ENCODE peak calls at places on chromosome 22, in seven cellular contexts. One of them, this sample, is unnamed.

GRCh38 chr22:35368386-35368785 is 12.5 kb upstream of the HMOX1 start:
- DNase-seq in fibroblast of lung: no peak
- DNase-seq in ovary: no peak
- DNase-seq in sigmoid colon: no peak
- DNase-seq in H1: no peak
- DNase-seq in pancreas: no peak
- DNase-seq in psoas muscle: no peak
- DNase-seq in this sample: no peak

GRCh38 chr22:41022470-41023298 is 69.7 kb upstream of the EP300 start:
- DNase-seq in sigmoid colon: peak; percentile 98
- DNase-seq in ovary: peak; percentile 96
- DNase-seq in H1: peak; percentile 92
- DNase-seq in fibroblast of lung: peak; percentile 91
- DNase-seq in psoas muscle: peak; percentile 95
- DNase-seq in pancreas: peak; percentile 91
- DNase-seq in this sample: peak; percentile 91

GRCh38 chr22:19717691-19718254 is 3.5 kb downstream of the SEPTIN5 start:
- DNase-seq in H1: peak; percentile 92
- DNase-seq in sigmoid colon: peak; percentile 86
- DNase-seq in fibroblast of lung: peak; percentile 57
- DNase-seq in ovary: peak; percentile 81
- DNase-seq in psoas muscle: peak; percentile 84
- DNase-seq in pancreas: peak; percentile 63
- DNase-seq in this sample: peak; percentile 72

GRCh38 chr22:43131773-43132501 is 11.3 kb downstream of the MCAT start:
- DNase-seq in ovary: no peak
- DNase-seq in pancreas: no peak
- DNase-seq in H1: no peak
- DNase-seq in sigmoid colon: no peak
- DNase-seq in psoas muscle: no peak
- DNase-seq in fibroblast of lung: no peak
- DNase-seq in this sample: peak; percentile 39

GRCh38 chr22:22176929-22177616 is 67.5 kb upstream of the VPREB1 start:
- DNase-seq in fibroblast of lung: no peak
- DNase-seq in H1: no peak
- DNase-seq in sigmoid colon: no peak
- DNase-seq in psoas muscle: no peak
- DNase-seq in pancreas: no peak
- DNase-seq in ovary: no peak
- DNase-seq in this sample: no peak

GRCh38 chr22:20117656-20118571 is 888 bp upstream of the TRMT2A start:
- DNase-seq in pancreas: no peak
- DNase-seq in H1: no peak
- DNase-seq in sigmoid colon: no peak
- DNase-seq in ovary: no peak
- DNase-seq in fibroblast of lung: peak; percentile 8
- DNase-seq in psoas muscle: peak; percentile 47
- DNase-seq in this sample: peak; percentile 36

GRCh38 chr22:25741692-25742626 is at the start of gene MYO18B:
- DNase-seq in psoas muscle: peak; percentile 80
- DNase-seq in pancreas: no peak
- DNase-seq in ovary: no peak
- DNase-seq in sigmoid colon: no peak
- DNase-seq in H1: no peak
- DNase-seq in fibroblast of lung: no peak
- DNase-seq in this sample: peak; percentile 70

GRCh38 chr22:41799486-41800347 is 762 bp upstream of the CCDC134 start:
- DNase-seq in H1: peak; percentile 67
- DNase-seq in sigmoid colon: peak; percentile 70
- DNase-seq in pancreas: peak; percentile 17
- DNase-seq in fibroblast of lung: peak; percentile 25
- DNase-seq in psoas muscle: peak; percentile 44
- DNase-seq in ovary: peak; percentile 35
- DNase-seq in this sample: peak; percentile 48

GRCh38 chr22:50706481-50707125 is 31.4 kb upstream of the ACR start:
- DNase-seq in pancreas: no peak
- DNase-seq in H1: no peak
- DNase-seq in psoas muscle: no peak
- DNase-seq in sigmoid colon: peak; percentile 50
- DNase-seq in ovary: no peak
- DNase-seq in fibroblast of lung: no peak
- DNase-seq in this sample: no peak

GRCh38 chr22:42648368-42649260 is 578 bp downstream of the CYB5R3 start:
- DNase-seq in sigmoid colon: no peak
- DNase-seq in ovary: peak; percentile 46
- DNase-seq in H1: no peak
- DNase-seq in fibroblast of lung: peak; percentile 38
- DNase-seq in pancreas: peak; percentile 78
- DNase-seq in psoas muscle: peak; percentile 74
- DNase-seq in this sample: peak; percentile 61

GRCh38 chr22:20229916-20230775 is 38.0 kb downstream of the RTN4R start:
- DNase-seq in psoas muscle: no peak
- DNase-seq in sigmoid colon: no peak
- DNase-seq in H1: no peak
- DNase-seq in pancreas: no peak
- DNase-seq in fibroblast of lung: no peak
- DNase-seq in ovary: no peak
- DNase-seq in this sample: no peak

GRCh38 chr22:21753374-21754111 is 17.9 kb upstream of the YPEL1 start:
- DNase-seq in sigmoid colon: no peak
- DNase-seq in pancreas: no peak
- DNase-seq in H1: no peak
- DNase-seq in psoas muscle: no peak
- DNase-seq in ovary: no peak
- DNase-seq in fibroblast of lung: no peak
- DNase-seq in this sample: no peak

DNA sequence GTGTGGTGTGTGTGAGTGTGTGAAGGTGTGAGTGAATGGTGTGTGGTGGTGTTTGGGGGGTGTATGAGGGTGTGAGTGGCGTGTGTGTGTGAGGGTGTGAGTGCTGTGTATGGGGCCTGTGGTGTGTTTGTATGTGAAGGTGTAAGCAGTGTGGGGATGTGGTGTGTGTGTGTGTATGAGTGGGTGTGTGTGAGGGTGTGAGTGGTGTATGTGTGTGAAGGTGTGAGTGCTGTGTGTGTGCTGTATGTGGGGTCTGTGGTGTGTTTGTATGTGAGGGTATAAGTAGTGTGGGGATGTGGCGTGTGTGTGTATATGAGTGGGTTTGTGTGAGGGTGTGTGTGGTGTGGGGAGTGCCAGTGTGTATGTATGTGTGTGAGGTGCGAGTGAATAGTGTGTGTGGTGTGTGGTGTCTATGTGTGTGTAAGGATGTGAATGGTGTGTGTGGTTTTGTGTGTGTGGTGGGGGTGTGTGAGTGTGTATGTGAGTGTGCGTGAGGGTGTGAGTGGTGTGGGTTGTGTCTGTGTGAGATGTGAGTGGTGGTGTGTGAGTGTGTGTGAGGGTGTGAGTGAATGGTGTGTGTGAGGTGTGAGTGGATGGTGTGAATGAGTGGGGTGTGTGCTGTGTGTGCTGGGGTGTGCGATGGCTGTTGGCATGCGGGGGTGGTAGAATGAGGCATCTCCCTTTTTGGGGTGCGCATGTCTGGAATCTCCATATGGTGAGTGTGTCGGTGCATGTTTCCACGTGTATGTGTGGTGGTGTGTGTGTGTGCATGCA is 22.5 kb upstream of the SHISAL1 start:
- DNase-seq in H1: no peak
- DNase-seq in fibroblast of lung: no peak
- DNase-seq in pancreas: no peak
- DNase-seq in sigmoid colon: no peak
- DNase-seq in psoas muscle: no peak
- DNase-seq in ovary: no peak
- DNase-seq in this sample: no peak
- H3K27ac ChIP-seq in H1: no peak overlapping the region
- H3K27ac ChIP-seq in fibroblast of lung: no peak overlapping the region
- H3K27ac ChIP-seq in pancreas: no peak overlapping the region
- H3K27ac ChIP-seq in sigmoid colon: no peak overlapping the region
- H3K27ac ChIP-seq in psoas muscle: no peak overlapping the region
- H3K27ac ChIP-seq in ovary: no peak overlapping the region
- H3K27ac ChIP-seq in this sample: no peak overlapping the region

DNA sequence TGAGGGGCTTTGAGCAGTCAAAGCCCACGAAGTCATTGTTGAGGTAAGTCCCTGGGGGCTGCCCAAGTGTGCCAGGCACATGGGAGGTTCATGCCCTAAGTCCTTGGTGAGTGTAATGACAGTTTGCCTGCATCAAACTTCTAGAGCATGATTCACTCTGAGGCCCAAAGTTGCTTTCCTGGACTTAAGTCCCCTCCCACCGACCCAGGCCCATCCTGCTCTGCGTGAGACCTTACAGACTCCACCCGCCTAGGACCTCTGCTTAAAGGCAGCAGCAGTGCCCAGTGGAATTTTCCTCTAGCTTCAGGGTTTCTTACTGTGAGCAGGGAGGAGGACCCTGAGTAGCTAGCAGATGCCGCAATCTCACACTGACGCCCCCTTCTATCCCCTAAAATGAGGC is 5.7 kb upstream of the PVALB start:
- DNase-seq in H1: no peak
- DNase-seq in pancreas: no peak
- DNase-seq in fibroblast of lung: no peak
- DNase-seq in ovary: no peak
- DNase-seq in sigmoid colon: no peak
- DNase-seq in psoas muscle: no peak
- DNase-seq in this sample: no peak
- H3K27me3 ChIP-seq in H1: peaks cover 10% of the 10 kb centered on the region
- H3K27me3 ChIP-seq in pancreas: peaks cover 18% of the 10 kb centered on the region
- H3K27me3 ChIP-seq in fibroblast of lung: peaks cover 19% of the 10 kb centered on the region
- H3K27me3 ChIP-seq in ovary: no peaks in the 10 kb centered on the region
- H3K27me3 ChIP-seq in sigmoid colon: peaks cover 19% of the 10 kb centered on the region
- H3K27me3 ChIP-seq in psoas muscle: peaks cover 6% of the 10 kb centered on the region
- H3K27me3 ChIP-seq in this sample: peaks cover 48% of the 10 kb centered on the region

GRCh38 chr22:48708558-48709245 is 1119.0 kb downstream of the BRD1 start:
- DNase-seq in H1: no peak
- DNase-seq in psoas muscle: no peak
- DNase-seq in fibroblast of lung: no peak
- DNase-seq in sigmoid colon: peak; percentile 61
- DNase-seq in pancreas: no peak
- DNase-seq in ovary: no peak
- DNase-seq in this sample: no peak
- H3K27ac ChIP-seq in H1: no peak overlapping the region
- H3K27ac ChIP-seq in psoas muscle: no peak overlapping the region
- H3K27ac ChIP-seq in fibroblast of lung: no peak overlapping the region
- H3K27ac ChIP-seq in sigmoid colon: no peak overlapping the region
- H3K27ac ChIP-seq in pancreas: no peak overlapping the region
- H3K27ac ChIP-seq in ovary: no peak overlapping the region
- H3K27ac ChIP-seq in this sample: no peak overlapping the region

GRCh38 chr22:39556970-39557811 is 13.4 kb upstream of the CACNA1I start:
- DNase-seq in pancreas: no peak
- DNase-seq in psoas muscle: no peak
- DNase-seq in sigmoid colon: no peak
- DNase-seq in H1: no peak
- DNase-seq in ovary: no peak
- DNase-seq in fibroblast of lung: peak; percentile 18
- DNase-seq in this sample: no peak
- H3K27me3 ChIP-seq in pancreas: peaks cover 9% of the 10 kb centered on the region
- H3K27me3 ChIP-seq in psoas muscle: peaks cover 24% of the 10 kb centered on the region
- H3K27me3 ChIP-seq in sigmoid colon: peaks cover 44% of the 10 kb centered on the region
- H3K27me3 ChIP-seq in H1: peaks cover 46% of the 10 kb centered on the region
- H3K27me3 ChIP-seq in ovary: no peaks in the 10 kb centered on the region
- H3K27me3 ChIP-seq in fibroblast of lung: peaks cover 38% of the 10 kb centered on the region
- H3K27me3 ChIP-seq in this sample: peaks cover 31% of the 10 kb centered on the region

DNA sequence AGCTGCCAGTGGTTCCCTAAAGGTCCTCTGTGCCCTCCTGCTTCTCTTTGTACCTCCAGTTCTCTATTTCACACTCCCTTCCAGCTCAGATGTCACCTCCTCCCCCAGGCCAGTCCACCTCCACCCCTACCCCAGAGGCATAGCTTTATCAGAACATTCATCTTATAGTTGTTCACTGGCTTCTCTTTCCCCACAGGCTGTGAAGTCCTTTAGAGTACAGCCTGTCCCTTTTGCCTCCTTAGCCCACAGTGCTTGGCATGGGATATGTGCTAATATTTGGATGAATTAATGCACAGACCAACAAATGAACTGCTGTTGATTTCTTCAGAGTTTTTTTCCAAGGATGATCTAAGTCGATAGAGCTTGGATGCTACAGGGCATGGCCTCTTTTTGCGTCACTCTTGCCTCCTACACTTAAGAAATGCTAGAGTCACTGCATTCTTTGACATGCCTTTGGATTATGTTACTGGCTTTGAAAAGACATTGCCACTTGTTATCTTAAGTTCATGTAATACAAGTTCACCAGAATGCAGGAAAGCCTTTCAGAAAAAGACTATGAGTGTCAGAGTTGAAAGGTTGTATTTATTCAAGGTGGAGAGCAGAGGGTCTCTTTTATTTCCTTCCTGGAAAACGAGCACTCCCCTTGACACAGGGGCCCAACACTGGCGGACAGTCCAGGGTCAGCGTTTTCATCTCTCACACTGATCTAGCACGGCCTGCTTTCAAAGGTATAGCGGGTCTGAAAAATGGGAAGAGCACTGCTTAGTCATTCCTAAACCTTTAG is 75.7 kb downstream of the PISD start:
- DNase-seq in fibroblast of lung: peak; percentile 75
- DNase-seq in H1: no peak
- DNase-seq in psoas muscle: no peak
- DNase-seq in sigmoid colon: no peak
- DNase-seq in ovary: no peak
- DNase-seq in pancreas: no peak
- DNase-seq in this sample: no peak
- H3K27ac ChIP-seq in fibroblast of lung: no peak overlapping the region
- H3K27ac ChIP-seq in H1: no peak overlapping the region
- H3K27ac ChIP-seq in psoas muscle: no peak overlapping the region
- H3K27ac ChIP-seq in sigmoid colon: no peak overlapping the region
- H3K27ac ChIP-seq in ovary: no peak overlapping the region
- H3K27ac ChIP-seq in pancreas: no peak overlapping the region
- H3K27ac ChIP-seq in this sample: no peak overlapping the region

DNA sequence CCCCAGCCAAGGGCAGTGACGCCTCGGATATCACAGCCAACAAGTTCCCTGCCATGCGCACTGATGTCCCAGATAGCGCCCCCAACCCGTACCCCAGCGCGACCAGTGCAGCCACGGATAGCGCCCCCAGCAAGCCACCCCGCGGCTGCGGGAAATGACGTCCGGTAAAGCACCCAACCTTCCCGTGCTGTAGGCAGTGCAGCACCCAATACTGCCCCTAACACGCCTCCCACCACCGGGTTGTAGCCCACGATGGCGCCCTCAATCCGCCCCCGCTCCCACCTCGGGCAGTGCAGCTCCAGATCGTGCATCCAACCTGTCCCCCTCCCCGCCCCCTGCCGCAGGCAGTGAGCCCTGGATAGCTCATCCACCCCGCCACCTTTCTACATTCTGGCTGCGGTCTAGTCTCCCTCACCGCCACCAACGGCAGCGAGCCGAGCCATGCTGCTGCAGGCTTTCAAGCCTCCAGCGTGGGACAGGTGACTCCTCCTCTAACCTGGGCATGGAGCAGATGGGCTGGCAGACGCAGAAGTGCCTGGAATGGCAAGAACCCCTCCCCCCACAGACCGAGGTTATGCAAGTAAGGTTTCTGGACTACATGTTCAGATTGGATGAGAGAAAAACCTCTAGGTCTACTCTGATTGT is 540 bp downstream of the RFPL2 start:
- DNase-seq in pancreas: no peak
- DNase-seq in ovary: no peak
- DNase-seq in H1: peak; percentile 71
- DNase-seq in psoas muscle: no peak
- DNase-seq in sigmoid colon: no peak
- DNase-seq in fibroblast of lung: no peak
- DNase-seq in this sample: no peak
- H3K27me3 ChIP-seq in pancreas: peaks cover 6% of the 10 kb centered on the region
- H3K27me3 ChIP-seq in ovary: no peaks in the 10 kb centered on the region
- H3K27me3 ChIP-seq in H1: peaks cover 38% of the 10 kb centered on the region
- H3K27me3 ChIP-seq in psoas muscle: peaks cover 5% of the 10 kb centered on the region
- H3K27me3 ChIP-seq in sigmoid colon: peaks cover 14% of the 10 kb centered on the region
- H3K27me3 ChIP-seq in fibroblast of lung: peaks cover 4% of the 10 kb centered on the region
- H3K27me3 ChIP-seq in this sample: no peaks in the 10 kb centered on the region

GRCh38 chr22:31826443-31826842 is 72.6 kb downstream of the DEPDC5 start:
- DNase-seq in sigmoid colon: no peak
- DNase-seq in psoas muscle: no peak
- DNase-seq in pancreas: no peak
- DNase-seq in fibroblast of lung: no peak
- DNase-seq in ovary: no peak
- DNase-seq in H1: no peak
- DNase-seq in this sample: no peak
- H3K27ac ChIP-seq in sigmoid colon: no peak overlapping the region
- H3K27ac ChIP-seq in psoas muscle: no peak overlapping the region
- H3K27ac ChIP-seq in pancreas: no peak overlapping the region
- H3K27ac ChIP-seq in fibroblast of lung: no peak overlapping the region
- H3K27ac ChIP-seq in ovary: no peak overlapping the region
- H3K27ac ChIP-seq in H1: no peak overlapping the region
- H3K27ac ChIP-seq in this sample: no peak overlapping the region